ENCODE peak calls at places on chromosomes 3 and 15, in nine cellular contexts. X is psoas muscle, I is PC-9, C is SJSA1, V is dorsolateral prefrontal cortex, T is testis, O is A549, S is lower lobe of right lung, W is astrocyte. M is an unnamed sample.

GRCh38 chr3:11534783-11535081 is 109.0 kb downstream of the VGLL4 start:
- DNase-seq in X (no peak), I (no peak), C (no peak), V (no peak), T (no peak), O (no peak), S (no peak), W (no peak), M (no peak)

GRCh38 chr3:62597481-62597880 is 224.1 kb upstream of the FEZF2 start:
- DNase-seq in X (no peak), I (no peak), C (no peak), V (no peak), T (no peak), O (no peak), S (no peak), W (no peak), M (no peak)

GRCh38 chr15:48584090-48584831 is 61.2 kb downstream of the FBN1 start:
- DNase-seq in X (no peak), I (no peak), C (no peak), V (no peak), T (no peak), O (no peak), S (no peak), W (no peak), M (no peak)

GRCh38 chr3:29280675-29281264 is at the start of gene RBMS3:
- DNase-seq in X (peak), I (no peak), C (peak), V (peak), T (peak), O (peak), S (peak), W (peak), M (peak)

GRCh38 chr3:122886951-122887350 is 92.1 kb downstream of the SLC49A4 start:
- DNase-seq in X (no peak), I (no peak), C (no peak), V (no peak), T (no peak), O (no peak), S (no peak), W (no peak), M (no peak)

GRCh38 chr3:48695113-48695753 is 9.5 kb upstream of the NCKIPSD start:
- DNase-seq in X (peak), I (no peak), C (peak), V (peak), T (peak), O (no peak), S (no peak), W (peak), M (no peak)

GRCh38 chr3:1578105-1578833 is 485.4 kb downstream of the CNTN6 start:
- DNase-seq in X (no peak), I (no peak), C (no peak), V (no peak), T (no peak), O (no peak), S (no peak), W (peak), M (no peak)

GRCh38 chr15:52788099-52788986 is 1.8 kb downstream of the ONECUT1 start:
- DNase-seq in X (no peak), I (no peak), C (no peak), V (no peak), T (no peak), O (no peak), S (peak), W (no peak), M (no peak)

GRCh38 chr3:138289701-138290100 is 40.0 kb downstream of the NME9 start:
- DNase-seq in X (no peak), I (no peak), C (no peak), V (no peak), T (no peak), O (no peak), S (no peak), W (no peak), M (no peak)

GRCh38 chr15:85584791-85585360 is 204.5 kb downstream of the AKAP13 start:
- DNase-seq in X (no peak), I (no peak), C (no peak), V (no peak), T (no peak), O (no peak), S (no peak), W (no peak), M (peak)

GRCh38 chr15:31328999-31329639 is 2.5 kb downstream of the KLF13 start:
- DNase-seq in X (peak), I (no peak), C (no peak), V (no peak), T (peak), O (peak), S (peak), W (no peak), M (peak)

GRCh38 chr3:54773251-54773650 is 154.6 kb downstream of the LRTM1 start:
- DNase-seq in X (no peak), I (no peak), C (no peak), V (no peak), T (no peak), O (no peak), S (no peak), W (no peak), M (no peak)
- H3K27ac ChIP-seq in X (no peak), I (no peak), C (no peak), V (no peak), T (no peak), O (no peak), S (no peak), W (no peak), M (no peak)

GRCh38 chr3:112392393-112393359 is 59.7 kb downstream of the CD200 start:
- DNase-seq in X (no peak), I (no peak), C (no peak), V (no peak), T (no peak), O (no peak), S (no peak), W (no peak), M (no peak)

GRCh38 chr3:112389961-112390360 is 57.0 kb downstream of the CD200 start:
- DNase-seq in X (no peak), I (no peak), C (no peak), V (no peak), T (no peak), O (no peak), S (no peak), W (no peak), M (no peak)

GRCh38 chr3:112390783-112391641 is 58.1 kb downstream of the CD200 start:
- DNase-seq in X (no peak), I (peak), C (peak), V (peak), T (peak), O (no peak), S (no peak), W (peak), M (no peak)

GRCh38 chr3:112393360-112393728 is 60.4 kb downstream of the CD200 start:
- DNase-seq in X (no peak), I (no peak), C (no peak), V (no peak), T (no peak), O (no peak), S (no peak), W (no peak), M (no peak)

DNA sequence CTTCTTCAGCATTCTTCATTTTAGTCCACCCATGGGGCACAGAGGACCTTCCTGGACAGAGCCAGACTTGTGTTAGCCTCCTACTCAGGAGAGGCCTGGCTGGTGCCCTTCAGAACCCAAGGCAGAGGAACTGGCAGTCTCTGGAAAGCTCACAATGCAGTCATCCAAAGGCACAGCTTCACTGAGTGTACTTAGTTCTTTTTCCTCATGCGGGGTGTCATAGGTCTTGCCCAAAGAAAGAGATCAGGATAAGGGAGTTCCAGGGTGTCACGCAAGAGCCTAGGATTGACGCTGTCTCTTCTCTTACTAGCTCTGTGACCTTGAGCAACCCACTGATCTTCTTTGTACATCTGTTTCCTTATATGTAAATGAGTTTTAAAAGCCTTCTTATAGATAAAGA is 58.7 kb downstream of the CD200 start:
- DNase-seq in X (no peak), I (no peak), C (no peak), V (no peak), T (no peak), O (no peak), S (no peak), W (no peak), M (no peak)
- H3K4me3 ChIP-seq in X (no peak), I (no peak), C (no peak), V (no peak), T (no peak), O (no peak), S (no peak), W (peak), M (no peak)

GRCh38 chr15:70102827-70103226 is 5.1 kb upstream of the TLE3 start:
- DNase-seq in X (no peak), I (no peak), C (no peak), V (no peak), T (no peak), O (no peak), S (no peak), W (no peak), M (no peak)

GRCh38 chr15:70099167-70099965 is 1.6 kb upstream of the TLE3 start:
- DNase-seq in X (peak), I (peak), C (peak), V (peak), T (peak), O (peak), S (peak), W (peak), M (peak)

GRCh38 chr15:70099966-70100494 is 2.3 kb upstream of the TLE3 start:
- DNase-seq in X (no peak), I (no peak), C (no peak), V (no peak), T (no peak), O (no peak), S (no peak), W (no peak), M (no peak)

GRCh38 chr15:70100495-70101331 is 3.0 kb upstream of the TLE3 start:
- DNase-seq in X (peak), I (no peak), C (peak), V (peak), T (peak), O (peak), S (peak), W (peak), M (peak)

GRCh38 chr15:70101459-70102113 is 3.9 kb upstream of the TLE3 start:
- DNase-seq in X (peak), I (peak), C (peak), V (no peak), T (peak), O (peak), S (no peak), W (peak), M (no peak)
- H3K27ac ChIP-seq in X (peak), I (no peak), C (no peak), V (no peak), T (peak), O (peak), S (no peak), W (no peak), M (no peak)

DNA sequence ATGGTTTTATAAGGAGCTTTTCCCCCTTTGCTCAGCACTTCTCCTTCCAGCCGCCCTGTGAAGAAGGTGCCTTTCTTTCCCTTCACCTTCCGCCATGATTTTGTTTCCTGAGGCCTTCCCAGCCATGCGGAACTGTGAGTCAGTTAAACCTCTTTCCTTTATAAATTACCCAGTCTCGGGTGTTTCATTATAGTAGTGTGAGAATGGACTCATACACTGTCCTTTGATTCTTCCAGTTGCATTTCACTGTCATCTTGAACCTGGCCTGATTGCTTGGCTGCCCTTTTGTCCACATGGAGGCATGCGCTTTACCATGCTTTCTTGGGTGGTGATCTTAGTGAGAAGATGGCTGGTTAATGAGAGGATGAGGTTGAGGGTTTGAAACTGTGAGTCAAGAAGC is 23.2 kb downstream of the USP13 start:
- DNase-seq in X (no peak), I (no peak), C (no peak), V (no peak), T (no peak), O (no peak), S (no peak), W (no peak), M (no peak)
- H3K4me3 ChIP-seq in X (no peak), I (no peak), C (no peak), V (no peak), T (no peak), O (no peak), S (no peak), W (no peak), M (no peak)

DNA sequence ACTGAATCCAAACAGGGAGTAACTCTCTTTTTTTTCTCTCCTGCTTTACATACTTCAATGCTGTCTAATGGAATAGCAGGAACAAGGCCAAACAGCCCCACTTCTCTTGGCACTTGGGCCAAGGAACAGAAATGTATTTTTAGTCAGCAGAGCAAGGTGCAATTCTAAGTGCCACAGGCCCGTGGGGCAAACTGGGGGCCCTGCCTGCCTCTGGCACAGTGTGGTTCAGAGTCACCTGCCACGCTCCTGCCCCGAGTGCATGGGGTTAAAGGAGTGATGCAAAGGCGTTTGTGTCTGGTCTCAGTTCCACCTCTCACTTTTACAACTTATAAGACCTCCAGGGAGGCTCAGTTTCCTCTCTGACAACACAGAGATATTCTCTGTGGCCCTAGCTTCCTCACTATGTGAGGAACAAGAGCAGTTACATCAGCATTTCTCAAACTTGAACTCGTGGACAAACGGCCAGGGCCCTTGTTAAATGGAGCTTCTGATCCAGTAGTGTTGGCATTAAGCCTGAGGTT is 51.4 kb downstream of the LRIG1 start:
- DNase-seq in X (no peak), I (no peak), C (no peak), V (no peak), T (no peak), O (no peak), S (no peak), W (no peak), M (no peak)
- H3K27ac ChIP-seq in X (peak), I (no peak), C (no peak), V (peak), T (no peak), O (no peak), S (peak), W (no peak), M (no peak)

GRCh38 chr3:156787926-156788663 is 38.1 kb upstream of the LEKR1 start:
- DNase-seq in X (no peak), I (peak), C (peak), V (no peak), T (no peak), O (peak), S (no peak), W (peak), M (no peak)
- H3K4me3 ChIP-seq in X (no peak), I (no peak), C (no peak), V (no peak), T (no peak), O (no peak), S (no peak), W (no peak), M (no peak)